ENCODE peak calls at places on chromosomes 1 and 21, in nine cellular contexts. U is RWPE1, O is glutamatergic neuron, D is Calu3, N is neural crest cell, K is hepatocyte, X is progenitor cell of endocrine pancreas, Y is omental fat pad, P is stomach. B is an unnamed sample.
A peak's percentile ranks its signal among the peaks of the same experiment; 100 is the strongest.

GRCh38 chr1:192766009-192766625 is 42.7 kb upstream of the RGS2 start:
- DNase-seq in U (peak; percentile 48), O (no peak), D (no peak), N (no peak), K (peak; percentile 10), X (no peak), Y (no peak), P (no peak), B (no peak)

GRCh38 chr1:9211291-9211811 is 23.2 kb upstream of the H6PD start:
- DNase-seq in U (no peak), O (no peak), D (no peak), N (no peak), K (no peak), X (no peak), Y (no peak), P (no peak), B (no peak)

GRCh38 chr1:1225238-1225845 is 6.5 kb downstream of the SDF4 start:
- DNase-seq in U (no peak), O (no peak), D (no peak), N (no peak), K (no peak), X (no peak), Y (no peak), P (peak; percentile 89), B (no peak)

GRCh38 chr1:93519196-93519825 is 71.4 kb downstream of the FNBP1L start:
- DNase-seq in U (peak; percentile 13), O (no peak), D (peak; percentile 34), N (no peak), K (no peak), X (no peak), Y (no peak), P (no peak), B (no peak)

GRCh38 chr1:198933506-198933905 is 294.7 kb downstream of the PTPRC start:
- DNase-seq in U (no peak), O (no peak), D (no peak), N (no peak), K (no peak), X (no peak), Y (no peak), P (no peak), B (no peak)

GRCh38 chr21:46667191-46667734 is 31.8 kb downstream of the PRMT2 start:
- DNase-seq in U (peak; percentile 34), O (peak; percentile 46), D (peak; percentile 48), N (no peak), K (no peak), X (no peak), Y (no peak), P (no peak), B (no peak)

GRCh38 chr1:206693592-206693991 is 8.9 kb downstream of the MAPKAPK2 start:
- DNase-seq in U (no peak), O (no peak), D (no peak), N (no peak), K (no peak), X (no peak), Y (no peak), P (no peak), B (no peak)

GRCh38 chr1:189211742-189212141 is 1265.9 kb downstream of the BRINP3 start:
- DNase-seq in U (peak; percentile 9), O (no peak), D (no peak), N (no peak), K (no peak), X (no peak), Y (no peak), P (no peak), B (no peak)

GRCh38 chr21:17446737-17447136 is 66.1 kb upstream of the CXADR start:
- DNase-seq in U (no peak), O (no peak), D (peak; percentile 12), N (no peak), K (no peak), X (no peak), Y (no peak), P (no peak), B (no peak)

GRCh38 chr1:154145986-154146385 is 8.9 kb downstream of the NUP210L start:
- DNase-seq in U (no peak), O (no peak), D (peak; percentile 16), N (no peak), K (no peak), X (no peak), Y (no peak), P (no peak), B (no peak)

GRCh38 chr1:94989398-94989797 is 62.5 kb upstream of the CNN3 start:
- DNase-seq in U (no peak), O (no peak), D (no peak), N (no peak), K (no peak), X (no peak), Y (no peak), P (peak; percentile 66), B (no peak)

GRCh38 chr21:34726627-34727337 is 58.0 kb downstream of the CLIC6 start:
- DNase-seq in U (no peak), O (no peak), D (no peak), N (no peak), K (no peak), X (no peak), Y (no peak), P (no peak), B (no peak)

GRCh38 chr1:63772876-63773275 is 941 bp upstream of the ROR1 start:
- DNase-seq in U (no peak), O (no peak), D (no peak), N (no peak), K (no peak), X (no peak), Y (no peak), P (no peak), B (no peak)

GRCh38 chr1:28062806-28063205 is 25.6 kb downstream of the EYA3 start:
- DNase-seq in U (no peak), O (no peak), D (no peak), N (no peak), K (no peak), X (no peak), Y (no peak), P (no peak), B (no peak)

GRCh38 chr1:111841189-111841588 is 85.5 kb downstream of the DDX20 start:
- DNase-seq in U (no peak), O (no peak), D (no peak), N (no peak), K (no peak), X (no peak), Y (no peak), P (no peak), B (no peak)
- TF ChIP-seq CTCF in U (no peak), O (no peak), D (no peak), N (no peak), K (no peak), X (no peak), Y (no peak), P (no peak), B (no peak)

DNA sequence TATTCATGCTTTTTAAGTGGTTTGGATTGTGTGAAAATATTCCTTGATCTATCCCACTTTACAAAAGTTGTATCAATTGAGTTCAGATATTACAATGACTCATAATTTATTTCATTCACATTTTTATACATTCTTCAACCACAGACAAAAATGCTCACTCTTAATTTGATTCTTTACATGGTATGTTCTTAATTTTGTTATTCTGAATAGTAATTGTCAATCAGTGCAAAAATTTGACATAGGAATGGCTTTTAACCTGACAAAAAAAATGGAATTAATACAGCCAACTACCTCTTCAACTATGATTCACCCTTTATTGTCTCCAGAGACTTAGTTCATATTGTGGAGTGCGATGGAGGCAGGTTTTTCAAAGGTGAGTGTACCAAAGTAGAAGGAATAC is 1002.4 kb upstream of the ADGRL4 start:
- DNase-seq in U (no peak), O (no peak), D (no peak), N (no peak), K (no peak), X (no peak), Y (no peak), P (no peak), B (no peak)
- TF ChIP-seq CTCF in U (no peak), O (no peak), D (no peak), N (no peak), K (no peak), X (no peak), Y (no peak), P (no peak), B (no peak)

GRCh38 chr1:150161747-150162581 is 12.2 kb downstream of the PLEKHO1 start:
- DNase-seq in U (no peak), O (no peak), D (no peak), N (no peak), K (peak; percentile 43), X (no peak), Y (no peak), P (no peak), B (no peak)

GRCh38 chr1:150164769-150165168 is 15.1 kb downstream of the PLEKHO1 start:
- DNase-seq in U (no peak), O (no peak), D (no peak), N (no peak), K (no peak), X (no peak), Y (no peak), P (no peak), B (no peak)

GRCh38 chr1:150164224-150164623 is 14.5 kb downstream of the PLEKHO1 start:
- DNase-seq in U (no peak), O (no peak), D (no peak), N (no peak), K (no peak), X (no peak), Y (no peak), P (no peak), B (no peak)

GRCh38 chr1:150162582-150162861 is 12.8 kb downstream of the PLEKHO1 start:
- DNase-seq in U (no peak), O (no peak), D (no peak), N (no peak), K (no peak), X (no peak), Y (no peak), P (no peak), B (no peak)

GRCh38 chr1:150162862-150163706 is 13.4 kb downstream of the PLEKHO1 start:
- DNase-seq in U (peak; percentile 70), O (peak; percentile 67), D (peak; percentile 61), N (peak; percentile 58), K (peak; percentile 96), X (peak; percentile 57), Y (peak; percentile 61), P (peak; percentile 81), B (peak; percentile 71)
- TF ChIP-seq CTCF in U (no peak), O (peak; percentile 37), D (no peak), N (peak; percentile 52), K (no peak), X (peak; percentile 37), Y (no peak), P (no peak), B (no peak)

GRCh38 chr21:42049578-42050430 is 21.3 kb upstream of the UMODL1 start:
- DNase-seq in U (no peak), O (no peak), D (no peak), N (no peak), K (no peak), X (no peak), Y (no peak), P (no peak), B (no peak)

GRCh38 chr21:42051788-42052187 is 19.3 kb upstream of the UMODL1 start:
- DNase-seq in U (no peak), O (no peak), D (no peak), N (no peak), K (no peak), X (no peak), Y (no peak), P (no peak), B (no peak)

GRCh38 chr21:42047821-42048613 is 23.1 kb upstream of the UMODL1 start:
- DNase-seq in U (no peak), O (no peak), D (no peak), N (no peak), K (no peak), X (no peak), Y (no peak), P (peak; percentile 44), B (no peak)

GRCh38 chr21:42044871-42045495 is 26.1 kb upstream of the UMODL1 start:
- DNase-seq in U (no peak), O (no peak), D (no peak), N (no peak), K (no peak), X (no peak), Y (no peak), P (no peak), B (no peak)

GRCh38 chr21:42048870-42049577 is 22.1 kb upstream of the UMODL1 start:
- DNase-seq in U (no peak), O (no peak), D (no peak), N (no peak), K (no peak), X (no peak), Y (no peak), P (no peak), B (no peak)
- TF ChIP-seq CTCF in U (no peak), O (no peak), D (no peak), N (no peak), K (no peak), X (no peak), Y (no peak), P (no peak), B (no peak)

B was measured in mesothelial cell of epicardium.